ENCODE peak calls at places on chromosomes 3 and 15, in nine cellular contexts. G is glutamatergic neuron, U is testis, L is heart right ventricle, D is tibial nerve, B is neural crest cell, Y is ascending aorta, Z is AG09319, K is bronchial epithelial cell. S is an unnamed sample.
A peak's percentile ranks its signal among the peaks of the same experiment; 100 is the strongest.

GRCh38 chr3:159929181-159929893 is 59.3 kb upstream of the IL12A start:
- DNase-seq in G (no peak), U (no peak), L (peak; percentile 20), D (no peak), B (no peak), Y (no peak), Z (peak; percentile 42), K (peak; percentile 26), S (no peak)

GRCh38 chr3:127688416-127689265 is 15.9 kb downstream of the ABTB1 start:
- DNase-seq in G (peak; percentile 10), U (no peak), L (no peak), D (peak; percentile 9), B (no peak), Y (peak; percentile 72), Z (no peak), K (no peak), S (no peak)

GRCh38 chr15:67992834-67993233 is 61.3 kb upstream of the PIAS1 start:
- DNase-seq in G (no peak), U (peak; percentile 19), L (no peak), D (no peak), B (no peak), Y (no peak), Z (no peak), K (peak; percentile 65), S (no peak)

GRCh38 chr15:31302778-31303433 is 23.7 kb upstream of the KLF13 start:
- DNase-seq in G (no peak), U (peak; percentile 8), L (no peak), D (no peak), B (no peak), Y (peak; percentile 60), Z (no peak), K (no peak), S (no peak)

GRCh38 chr3:169604568-169604967 is 58.9 kb downstream of the MECOM start:
- DNase-seq in G (no peak), U (no peak), L (no peak), D (no peak), B (no peak), Y (no peak), Z (no peak), K (peak; percentile 24), S (no peak)

GRCh38 chr15:75172168-75172841 is 29.4 kb upstream of the C15orf39 start:
- DNase-seq in G (no peak), U (no peak), L (no peak), D (no peak), B (no peak), Y (no peak), Z (no peak), K (no peak), S (no peak)

GRCh38 chr3:140898340-140899180 is 43.1 kb upstream of the SLC25A36 start:
- DNase-seq in G (no peak), U (no peak), L (no peak), D (no peak), B (peak; percentile 11), Y (no peak), Z (peak; percentile 62), K (peak; percentile 64), S (no peak)

GRCh38 chr3:128845119-128845518 is 34.3 kb upstream of the ACAD9 start:
- DNase-seq in G (peak; percentile 42), U (no peak), L (no peak), D (no peak), B (no peak), Y (no peak), Z (no peak), K (no peak), S (no peak)

GRCh38 chr15:84982301-84982920 is 755 bp downstream of the PDE8A start:
- DNase-seq in G (peak; percentile 24), U (peak; percentile 52), L (peak; percentile 43), D (no peak), B (no peak), Y (peak; percentile 70), Z (no peak), K (no peak), S (no peak)

GRCh38 chr15:39235084-39235795 is 345.6 kb upstream of the THBS1 start:
- DNase-seq in G (no peak), U (no peak), L (no peak), D (no peak), B (no peak), Y (no peak), Z (no peak), K (peak; percentile 78), S (no peak)

GRCh38 chr3:160754371-160754854 is 1.6 kb upstream of the PPM1L start:
- DNase-seq in G (peak; percentile 63), U (peak; percentile 59), L (peak; percentile 30), D (peak; percentile 27), B (peak; percentile 40), Y (peak; percentile 66), Z (no peak), K (peak; percentile 42), S (peak; percentile 21)

GRCh38 chr3:10962481-10963036 is 30.0 kb upstream of the SLC6A1 start:
- DNase-seq in G (no peak), U (no peak), L (no peak), D (no peak), B (no peak), Y (no peak), Z (no peak), K (no peak), S (no peak)

GRCh38 chr3:129690406-129690805 is 83.9 kb upstream of the PLXND1 start:
- DNase-seq in G (no peak), U (peak; percentile 62), L (no peak), D (no peak), B (peak; percentile 8), Y (no peak), Z (no peak), K (peak; percentile 80), S (no peak)

GRCh38 chr3:126469479-126469878 is 6.2 kb downstream of the ZXDC start:
- DNase-seq in G (no peak), U (no peak), L (no peak), D (no peak), B (no peak), Y (no peak), Z (no peak), K (no peak), S (no peak)

GRCh38 chr3:31890742-31891469 is 90.2 kb downstream of the OSBPL10 start:
- DNase-seq in G (no peak), U (no peak), L (no peak), D (no peak), B (no peak), Y (no peak), Z (no peak), K (peak; percentile 83), S (no peak)

GRCh38 chr3:30989266-30989799 is 94.9 kb upstream of the GADL1 start:
- DNase-seq in G (no peak), U (no peak), L (no peak), D (no peak), B (no peak), Y (no peak), Z (no peak), K (no peak), S (no peak)

GRCh38 chr3:196793224-196793623 is 53.6 kb downstream of the PAK2 start:
- DNase-seq in G (no peak), U (no peak), L (no peak), D (no peak), B (no peak), Y (no peak), Z (peak; percentile 42), K (peak; percentile 95), S (no peak)

GRCh38 chr3:5181479-5182141 is 5.9 kb upstream of the EDEM1 start:
- DNase-seq in G (no peak), U (no peak), L (no peak), D (no peak), B (no peak), Y (no peak), Z (no peak), K (no peak), S (no peak)

GRCh38 chr3:13375464-13375863 is 44.7 kb downstream of the NUP210 start:
- DNase-seq in G (no peak), U (no peak), L (no peak), D (no peak), B (no peak), Y (no peak), Z (no peak), K (no peak), S (no peak)

GRCh38 chr3:13376091-13376490 is 44.0 kb downstream of the NUP210 start:
- DNase-seq in G (no peak), U (no peak), L (no peak), D (no peak), B (no peak), Y (no peak), Z (no peak), K (no peak), S (no peak)

GRCh38 chr3:13377021-13377420 is 43.1 kb downstream of the NUP210 start:
- DNase-seq in G (no peak), U (no peak), L (no peak), D (no peak), B (no peak), Y (no peak), Z (no peak), K (no peak), S (no peak)

GRCh38 chr3:13379191-13379830 is 40.8 kb downstream of the NUP210 start:
- DNase-seq in G (no peak), U (peak; percentile 16), L (no peak), D (no peak), B (no peak), Y (peak; percentile 82), Z (peak; percentile 1), K (peak; percentile 4), S (no peak)

DNA sequence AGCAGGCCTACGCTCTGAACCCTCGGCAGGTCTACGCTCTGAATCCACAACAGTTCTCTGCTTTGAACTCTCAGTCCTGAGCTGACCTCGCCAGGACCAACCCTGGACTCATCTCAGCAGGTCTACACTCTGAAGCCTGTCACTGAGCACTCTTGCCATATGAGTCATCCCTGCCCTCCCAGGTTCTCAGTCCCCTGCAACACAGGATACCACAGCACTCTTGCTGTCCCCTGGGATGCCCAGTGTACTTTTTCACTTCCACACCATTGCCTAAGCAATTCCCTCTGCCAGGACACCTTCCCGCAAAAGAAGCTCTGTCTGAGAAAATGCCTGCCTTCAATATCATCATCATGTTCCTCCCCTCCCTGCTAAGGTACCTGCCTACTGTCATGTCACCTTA is 42.0 kb downstream of the NUP210 start:
- DNase-seq in G (no peak), U (no peak), L (no peak), D (no peak), B (no peak), Y (no peak), Z (no peak), K (no peak), S (no peak)
- TF ChIP-seq CTCF in G (no peak), U (no peak), L (no peak), D (no peak), B (no peak), Y (no peak), Z (no peak), K (no peak), S (no peak)

GRCh38 chr3:152910211-152910610 is 75.3 kb downstream of the P2RY1 start:
- DNase-seq in G (no peak), U (peak; percentile 18), L (no peak), D (no peak), B (no peak), Y (no peak), Z (no peak), K (peak; percentile 15), S (no peak)
- TF ChIP-seq CTCF in G (no peak), U (no peak), L (no peak), D (no peak), B (no peak), Y (no peak), Z (peak; percentile 10), K (peak; percentile 30), S (no peak)

GRCh38 chr15:45110256-45110820 is 3.6 kb downstream of the DUOX2 start:
- DNase-seq in G (no peak), U (no peak), L (no peak), D (no peak), B (no peak), Y (no peak), Z (no peak), K (no peak), S (no peak)
- TF ChIP-seq CTCF in G (no peak), U (no peak), L (no peak), D (no peak), B (no peak), Y (no peak), Z (no peak), K (no peak), S (no peak)

GRCh38 chr3:121855555-121855954 is 20.5 kb downstream of the EAF2 start:
- DNase-seq in G (no peak), U (no peak), L (no peak), D (no peak), B (no peak), Y (no peak), Z (no peak), K (peak; percentile 72), S (no peak)
- TF ChIP-seq CTCF in G (no peak), U (no peak), L (no peak), D (no peak), B (peak; percentile 57), Y (no peak), Z (no peak), K (peak; percentile 55), S (no peak)

S was measured in mesothelial cell of epicardium.